ENCODE peak calls at places on chromosomes 3 and 15, in nine cellular contexts. G, A, R, C, X, T, Q, B and S are unnamed samples.

GRCh38 chr3:51434746-51435323 is 43.8 kb downstream of the RBM15B start:
- DNase-seq in G (peak), A (no peak), R (peak), C (peak), X (peak), T (peak), Q (peak), B (no peak), S (peak)

GRCh38 chr3:12507871-12508281 is 23.6 kb downstream of the TSEN2 start:
- DNase-seq in G (no peak), A (no peak), R (no peak), C (peak), X (no peak), T (no peak), Q (no peak), B (no peak), S (no peak)

GRCh38 chr3:157231071-157231470 is 71.1 kb upstream of the CCNL1 start:
- DNase-seq in G (no peak), A (no peak), R (no peak), C (no peak), X (no peak), T (no peak), Q (no peak), B (no peak), S (no peak)

GRCh38 chr15:75733761-75734651 is 21.4 kb upstream of the CSPG4 start:
- DNase-seq in G (no peak), A (no peak), R (no peak), C (peak), X (no peak), T (no peak), Q (no peak), B (no peak), S (no peak)

GRCh38 chr3:124246366-124246765 is 254.4 kb upstream of the ROPN1 start:
- DNase-seq in G (no peak), A (no peak), R (no peak), C (no peak), X (no peak), T (no peak), Q (no peak), B (no peak), S (no peak)

GRCh38 chr3:49020335-49021212 is 1.3 kb upstream of the NDUFAF3 start:
- DNase-seq in G (no peak), A (no peak), R (no peak), C (no peak), X (peak), T (no peak), Q (peak), B (no peak), S (no peak)

GRCh38 chr3:146431240-146431639 is 38.1 kb downstream of the PLSCR2 start:
- DNase-seq in G (no peak), A (no peak), R (no peak), C (no peak), X (no peak), T (no peak), Q (no peak), B (no peak), S (no peak)

GRCh38 chr3:11803977-11804903 is 42.4 kb downstream of the TAMM41 start:
- DNase-seq in G (peak), A (no peak), R (peak), C (peak), X (peak), T (no peak), Q (peak), B (no peak), S (peak)

GRCh38 chr3:167913218-167913902 is 177.8 kb downstream of the SERPINI1 start:
- DNase-seq in G (no peak), A (no peak), R (no peak), C (peak), X (peak), T (no peak), Q (peak), B (no peak), S (no peak)

GRCh38 chr3:13708871-13709595 is 160.1 kb downstream of the FBLN2 start:
- DNase-seq in G (no peak), A (peak), R (no peak), C (no peak), X (peak), T (no peak), Q (no peak), B (no peak), S (no peak)

GRCh38 chr3:171108066-171108465 is 81.5 kb upstream of the SLC2A2 start:
- DNase-seq in G (no peak), A (no peak), R (no peak), C (peak), X (no peak), T (no peak), Q (no peak), B (no peak), S (no peak)

GRCh38 chr3:161148832-161149475 is 43.8 kb upstream of the B3GALNT1 start:
- DNase-seq in G (no peak), A (no peak), R (no peak), C (no peak), X (no peak), T (no peak), Q (no peak), B (no peak), S (no peak)

GRCh38 chr15:49814709-49815108 is 193.9 kb downstream of the DTWD1 start:
- DNase-seq in G (no peak), A (no peak), R (no peak), C (no peak), X (no peak), T (no peak), Q (no peak), B (no peak), S (no peak)

GRCh38 chr15:47820780-47821319 is 103.5 kb downstream of the SEMA6D start:
- DNase-seq in G (no peak), A (no peak), R (no peak), C (no peak), X (no peak), T (no peak), Q (no peak), B (no peak), S (no peak)